ENCODE peak calls at places on chromosomes 5 and 9, in nine cellular contexts. One of them, this sample, is unnamed.

GRCh38 chr5:102759289-102759688 is 4.2 kb downstream of the PAM start:
- DNase-seq in occipital lobe: no peak
- DNase-seq in NCI-H748 treated with DMSO at 0.1 percent for 48 hours: no peak
- DNase-seq in fibroblast of the aortic adventitia: no peak
- DNase-seq in T-helper 1 cell: no peak
- DNase-seq in T-cell: no peak
- DNase-seq in activated naive CD4-positive, alpha-beta T cell treated with Interleukin-2 at 50 U/mL for 16 hours: no peak
- DNase-seq in endothelial cell of umbilical vein: no peak
- DNase-seq in amniotic stem cell: no peak
- DNase-seq in this sample: no peak

GRCh38 chr5:166907314-166907713 is 1384.1 kb upstream of the WWC1 start:
- DNase-seq in T-cell: no peak
- DNase-seq in T-helper 1 cell: no peak
- DNase-seq in fibroblast of the aortic adventitia: peak
- DNase-seq in endothelial cell of umbilical vein: no peak
- DNase-seq in NCI-H748 treated with DMSO at 0.1 percent for 48 hours: no peak
- DNase-seq in amniotic stem cell: no peak
- DNase-seq in occipital lobe: no peak
- DNase-seq in activated naive CD4-positive, alpha-beta T cell treated with Interleukin-2 at 50 U/mL for 16 hours: no peak
- DNase-seq in this sample: no peak

GRCh38 chr5:78467140-78467539 is 106.7 kb downstream of the SCAMP1 start:
- DNase-seq in amniotic stem cell: no peak
- DNase-seq in T-cell: no peak
- DNase-seq in endothelial cell of umbilical vein: no peak
- DNase-seq in fibroblast of the aortic adventitia: no peak
- DNase-seq in activated naive CD4-positive, alpha-beta T cell treated with Interleukin-2 at 50 U/mL for 16 hours: no peak
- DNase-seq in occipital lobe: no peak
- DNase-seq in T-helper 1 cell: no peak
- DNase-seq in NCI-H748 treated with DMSO at 0.1 percent for 48 hours: no peak
- DNase-seq in this sample: no peak

GRCh38 chr5:68249520-68249919 is 34.0 kb downstream of the PIK3R1 start:
- DNase-seq in activated naive CD4-positive, alpha-beta T cell treated with Interleukin-2 at 50 U/mL for 16 hours: no peak
- DNase-seq in fibroblast of the aortic adventitia: no peak
- DNase-seq in T-cell: no peak
- DNase-seq in endothelial cell of umbilical vein: no peak
- DNase-seq in T-helper 1 cell: no peak
- DNase-seq in NCI-H748 treated with DMSO at 0.1 percent for 48 hours: no peak
- DNase-seq in occipital lobe: no peak
- DNase-seq in amniotic stem cell: no peak
- DNase-seq in this sample: no peak

GRCh38 chr5:10936486-10936885 is 175.5 kb upstream of the DAP start:
- DNase-seq in fibroblast of the aortic adventitia: no peak
- DNase-seq in activated naive CD4-positive, alpha-beta T cell treated with Interleukin-2 at 50 U/mL for 16 hours: no peak
- DNase-seq in NCI-H748 treated with DMSO at 0.1 percent for 48 hours: no peak
- DNase-seq in T-cell: no peak
- DNase-seq in amniotic stem cell: no peak
- DNase-seq in endothelial cell of umbilical vein: no peak
- DNase-seq in T-helper 1 cell: no peak
- DNase-seq in occipital lobe: no peak
- DNase-seq in this sample: no peak

GRCh38 chr5:128534729-128535128 is 3.3 kb downstream of the FBN2 start:
- DNase-seq in T-helper 1 cell: no peak
- DNase-seq in NCI-H748 treated with DMSO at 0.1 percent for 48 hours: no peak
- DNase-seq in occipital lobe: no peak
- DNase-seq in T-cell: no peak
- DNase-seq in fibroblast of the aortic adventitia: no peak
- DNase-seq in amniotic stem cell: peak
- DNase-seq in endothelial cell of umbilical vein: no peak
- DNase-seq in activated naive CD4-positive, alpha-beta T cell treated with Interleukin-2 at 50 U/mL for 16 hours: no peak
- DNase-seq in this sample: no peak

GRCh38 chr9:77820293-77820954 is 172.3 kb upstream of the GNA14 start:
- DNase-seq in fibroblast of the aortic adventitia: peak
- DNase-seq in occipital lobe: no peak
- DNase-seq in T-cell: no peak
- DNase-seq in T-helper 1 cell: no peak
- DNase-seq in NCI-H748 treated with DMSO at 0.1 percent for 48 hours: no peak
- DNase-seq in amniotic stem cell: no peak
- DNase-seq in activated naive CD4-positive, alpha-beta T cell treated with Interleukin-2 at 50 U/mL for 16 hours: no peak
- DNase-seq in endothelial cell of umbilical vein: peak
- DNase-seq in this sample: no peak

GRCh38 chr5:45098483-45098882 is 289.7 kb downstream of the MRPS30 start:
- DNase-seq in occipital lobe: no peak
- DNase-seq in fibroblast of the aortic adventitia: no peak
- DNase-seq in endothelial cell of umbilical vein: no peak
- DNase-seq in T-cell: no peak
- DNase-seq in NCI-H748 treated with DMSO at 0.1 percent for 48 hours: no peak
- DNase-seq in activated naive CD4-positive, alpha-beta T cell treated with Interleukin-2 at 50 U/mL for 16 hours: no peak
- DNase-seq in T-helper 1 cell: no peak
- DNase-seq in amniotic stem cell: no peak
- DNase-seq in this sample: no peak

GRCh38 chr5:32325067-32325466 is 12.3 kb upstream of the MTMR12 start:
- DNase-seq in activated naive CD4-positive, alpha-beta T cell treated with Interleukin-2 at 50 U/mL for 16 hours: no peak
- DNase-seq in fibroblast of the aortic adventitia: peak
- DNase-seq in T-cell: no peak
- DNase-seq in T-helper 1 cell: no peak
- DNase-seq in endothelial cell of umbilical vein: no peak
- DNase-seq in occipital lobe: peak
- DNase-seq in NCI-H748 treated with DMSO at 0.1 percent for 48 hours: no peak
- DNase-seq in amniotic stem cell: no peak
- DNase-seq in this sample: no peak

GRCh38 chr5:132176543-132176945 is 51.1 kb downstream of the P4HA2 start:
- DNase-seq in occipital lobe: no peak
- DNase-seq in fibroblast of the aortic adventitia: no peak
- DNase-seq in T-helper 1 cell: no peak
- DNase-seq in activated naive CD4-positive, alpha-beta T cell treated with Interleukin-2 at 50 U/mL for 16 hours: no peak
- DNase-seq in amniotic stem cell: no peak
- DNase-seq in NCI-H748 treated with DMSO at 0.1 percent for 48 hours: no peak
- DNase-seq in T-cell: no peak
- DNase-seq in endothelial cell of umbilical vein: no peak
- DNase-seq in this sample: no peak

GRCh38 chr5:125696762-125697161 is 726.4 kb upstream of the GRAMD2B start:
- DNase-seq in occipital lobe: no peak
- DNase-seq in activated naive CD4-positive, alpha-beta T cell treated with Interleukin-2 at 50 U/mL for 16 hours: no peak
- DNase-seq in endothelial cell of umbilical vein: no peak
- DNase-seq in T-helper 1 cell: no peak
- DNase-seq in fibroblast of the aortic adventitia: peak
- DNase-seq in T-cell: no peak
- DNase-seq in NCI-H748 treated with DMSO at 0.1 percent for 48 hours: no peak
- DNase-seq in amniotic stem cell: peak
- DNase-seq in this sample: peak

GRCh38 chr9:117926031-117926655 is 221.9 kb downstream of the TLR4 start:
- DNase-seq in activated naive CD4-positive, alpha-beta T cell treated with Interleukin-2 at 50 U/mL for 16 hours: no peak
- DNase-seq in T-helper 1 cell: no peak
- DNase-seq in endothelial cell of umbilical vein: no peak
- DNase-seq in amniotic stem cell: no peak
- DNase-seq in fibroblast of the aortic adventitia: no peak
- DNase-seq in occipital lobe: no peak
- DNase-seq in NCI-H748 treated with DMSO at 0.1 percent for 48 hours: no peak
- DNase-seq in T-cell: no peak
- DNase-seq in this sample: no peak

GRCh38 chr9:124617477-124618141 is 110.4 kb upstream of the NR5A1 start:
- DNase-seq in endothelial cell of umbilical vein: peak
- DNase-seq in T-helper 1 cell: peak
- DNase-seq in amniotic stem cell: peak
- DNase-seq in NCI-H748 treated with DMSO at 0.1 percent for 48 hours: peak
- DNase-seq in fibroblast of the aortic adventitia: peak
- DNase-seq in T-cell: peak
- DNase-seq in occipital lobe: peak
- DNase-seq in activated naive CD4-positive, alpha-beta T cell treated with Interleukin-2 at 50 U/mL for 16 hours: peak
- DNase-seq in this sample: peak

GRCh38 chr5:57825026-57825683 is 342.5 kb upstream of the ACTBL2 start:
- DNase-seq in occipital lobe: no peak
- DNase-seq in endothelial cell of umbilical vein: peak
- DNase-seq in T-helper 1 cell: no peak
- DNase-seq in amniotic stem cell: peak
- DNase-seq in fibroblast of the aortic adventitia: peak
- DNase-seq in activated naive CD4-positive, alpha-beta T cell treated with Interleukin-2 at 50 U/mL for 16 hours: no peak
- DNase-seq in T-cell: no peak
- DNase-seq in NCI-H748 treated with DMSO at 0.1 percent for 48 hours: no peak
- DNase-seq in this sample: no peak

GRCh38 chr9:19127881-19128719 is 808 bp upstream of the PLIN2 start:
- DNase-seq in amniotic stem cell: no peak
- DNase-seq in activated naive CD4-positive, alpha-beta T cell treated with Interleukin-2 at 50 U/mL for 16 hours: peak
- DNase-seq in fibroblast of the aortic adventitia: peak
- DNase-seq in T-cell: peak
- DNase-seq in endothelial cell of umbilical vein: peak
- DNase-seq in occipital lobe: no peak
- DNase-seq in T-helper 1 cell: peak
- DNase-seq in NCI-H748 treated with DMSO at 0.1 percent for 48 hours: no peak
- DNase-seq in this sample: no peak

GRCh38 chr5:176173647-176174046 is 64.6 kb upstream of the SIMC1 start:
- DNase-seq in occipital lobe: no peak
- DNase-seq in NCI-H748 treated with DMSO at 0.1 percent for 48 hours: no peak
- DNase-seq in fibroblast of the aortic adventitia: no peak
- DNase-seq in endothelial cell of umbilical vein: no peak
- DNase-seq in activated naive CD4-positive, alpha-beta T cell treated with Interleukin-2 at 50 U/mL for 16 hours: no peak
- DNase-seq in T-cell: no peak
- DNase-seq in amniotic stem cell: no peak
- DNase-seq in T-helper 1 cell: no peak
- DNase-seq in this sample: no peak

GRCh38 chr5:65640240-65640639 is 15.4 kb downstream of the SHLD3 start:
- DNase-seq in occipital lobe: no peak
- DNase-seq in amniotic stem cell: no peak
- DNase-seq in fibroblast of the aortic adventitia: no peak
- DNase-seq in T-helper 1 cell: no peak
- DNase-seq in activated naive CD4-positive, alpha-beta T cell treated with Interleukin-2 at 50 U/mL for 16 hours: no peak
- DNase-seq in endothelial cell of umbilical vein: no peak
- DNase-seq in T-cell: no peak
- DNase-seq in NCI-H748 treated with DMSO at 0.1 percent for 48 hours: no peak
- DNase-seq in this sample: no peak

GRCh38 chr9:101317735-101318134 is 67.1 kb downstream of the BAAT start:
- DNase-seq in amniotic stem cell: no peak
- DNase-seq in T-cell: no peak
- DNase-seq in occipital lobe: no peak
- DNase-seq in T-helper 1 cell: no peak
- DNase-seq in fibroblast of the aortic adventitia: no peak
- DNase-seq in endothelial cell of umbilical vein: no peak
- DNase-seq in NCI-H748 treated with DMSO at 0.1 percent for 48 hours: no peak
- DNase-seq in activated naive CD4-positive, alpha-beta T cell treated with Interleukin-2 at 50 U/mL for 16 hours: no peak
- DNase-seq in this sample: no peak

GRCh38 chr9:111482656-111483418 is 1.3 kb downstream of the ECPAS start:
- DNase-seq in NCI-H748 treated with DMSO at 0.1 percent for 48 hours: peak
- DNase-seq in activated naive CD4-positive, alpha-beta T cell treated with Interleukin-2 at 50 U/mL for 16 hours: peak
- DNase-seq in occipital lobe: peak
- DNase-seq in fibroblast of the aortic adventitia: peak
- DNase-seq in endothelial cell of umbilical vein: peak
- DNase-seq in T-helper 1 cell: peak
- DNase-seq in T-cell: peak
- DNase-seq in amniotic stem cell: peak
- DNase-seq in this sample: peak

GRCh38 chr5:180495991-180496741 is 2.0 kb downstream of the CNOT6 start:
- DNase-seq in endothelial cell of umbilical vein: no peak
- DNase-seq in fibroblast of the aortic adventitia: no peak
- DNase-seq in occipital lobe: no peak
- DNase-seq in NCI-H748 treated with DMSO at 0.1 percent for 48 hours: no peak
- DNase-seq in activated naive CD4-positive, alpha-beta T cell treated with Interleukin-2 at 50 U/mL for 16 hours: no peak
- DNase-seq in T-helper 1 cell: no peak
- DNase-seq in T-cell: no peak
- DNase-seq in amniotic stem cell: no peak
- DNase-seq in this sample: no peak

GRCh38 chr5:113663879-113664278 is 150.4 kb downstream of the YTHDC2 start:
- DNase-seq in T-helper 1 cell: no peak
- DNase-seq in T-cell: no peak
- DNase-seq in fibroblast of the aortic adventitia: peak
- DNase-seq in NCI-H748 treated with DMSO at 0.1 percent for 48 hours: no peak
- DNase-seq in activated naive CD4-positive, alpha-beta T cell treated with Interleukin-2 at 50 U/mL for 16 hours: peak
- DNase-seq in endothelial cell of umbilical vein: peak
- DNase-seq in occipital lobe: no peak
- DNase-seq in amniotic stem cell: no peak
- DNase-seq in this sample: no peak

GRCh38 chr9:70588381-70588780 is 173.9 kb upstream of the KLF9 start:
- DNase-seq in occipital lobe: no peak
- DNase-seq in T-helper 1 cell: no peak
- DNase-seq in activated naive CD4-positive, alpha-beta T cell treated with Interleukin-2 at 50 U/mL for 16 hours: no peak
- DNase-seq in amniotic stem cell: no peak
- DNase-seq in T-cell: no peak
- DNase-seq in NCI-H748 treated with DMSO at 0.1 percent for 48 hours: no peak
- DNase-seq in endothelial cell of umbilical vein: no peak
- DNase-seq in fibroblast of the aortic adventitia: no peak
- DNase-seq in this sample: no peak

GRCh38 chr9:121895836-121896544 is 197.1 kb downstream of the TTLL11 start:
- DNase-seq in fibroblast of the aortic adventitia: peak
- DNase-seq in amniotic stem cell: no peak
- DNase-seq in T-cell: no peak
- DNase-seq in activated naive CD4-positive, alpha-beta T cell treated with Interleukin-2 at 50 U/mL for 16 hours: no peak
- DNase-seq in occipital lobe: peak
- DNase-seq in T-helper 1 cell: no peak
- DNase-seq in endothelial cell of umbilical vein: peak
- DNase-seq in NCI-H748 treated with DMSO at 0.1 percent for 48 hours: no peak
- DNase-seq in this sample: no peak

GRCh38 chr5:135219868-135220267 is 179.2 kb downstream of the MACROH2A1 start:
- DNase-seq in NCI-H748 treated with DMSO at 0.1 percent for 48 hours: no peak
- DNase-seq in fibroblast of the aortic adventitia: no peak
- DNase-seq in occipital lobe: no peak
- DNase-seq in amniotic stem cell: no peak
- DNase-seq in endothelial cell of umbilical vein: no peak
- DNase-seq in activated naive CD4-positive, alpha-beta T cell treated with Interleukin-2 at 50 U/mL for 16 hours: no peak
- DNase-seq in T-helper 1 cell: no peak
- DNase-seq in T-cell: no peak
- DNase-seq in this sample: no peak

GRCh38 chr5:142544946-142545652 is 140.8 kb downstream of the FGF1 start:
- DNase-seq in activated naive CD4-positive, alpha-beta T cell treated with Interleukin-2 at 50 U/mL for 16 hours: no peak
- DNase-seq in amniotic stem cell: no peak
- DNase-seq in endothelial cell of umbilical vein: no peak
- DNase-seq in T-helper 1 cell: no peak
- DNase-seq in T-cell: no peak
- DNase-seq in occipital lobe: no peak
- DNase-seq in fibroblast of the aortic adventitia: peak
- DNase-seq in NCI-H748 treated with DMSO at 0.1 percent for 48 hours: no peak
- DNase-seq in this sample: no peak

GRCh38 chr5:13664377-13664776 is 280.1 kb downstream of the DNAH5 start:
- DNase-seq in NCI-H748 treated with DMSO at 0.1 percent for 48 hours: no peak
- DNase-seq in fibroblast of the aortic adventitia: peak
- DNase-seq in endothelial cell of umbilical vein: peak
- DNase-seq in T-helper 1 cell: no peak
- DNase-seq in activated naive CD4-positive, alpha-beta T cell treated with Interleukin-2 at 50 U/mL for 16 hours: no peak
- DNase-seq in T-cell: no peak
- DNase-seq in occipital lobe: no peak
- DNase-seq in amniotic stem cell: peak
- DNase-seq in this sample: peak

GRCh38 chr5:53170748-53171349 is 61.3 kb upstream of the MOCS2 start:
- DNase-seq in amniotic stem cell: no peak
- DNase-seq in fibroblast of the aortic adventitia: peak
- DNase-seq in endothelial cell of umbilical vein: peak
- DNase-seq in occipital lobe: no peak
- DNase-seq in NCI-H748 treated with DMSO at 0.1 percent for 48 hours: peak
- DNase-seq in T-helper 1 cell: no peak
- DNase-seq in activated naive CD4-positive, alpha-beta T cell treated with Interleukin-2 at 50 U/mL for 16 hours: no peak
- DNase-seq in T-cell: no peak
- DNase-seq in this sample: no peak

GRCh38 chr5:168947212-168947868 is 353.6 kb downstream of the SLIT3 start:
- DNase-seq in T-cell: peak
- DNase-seq in fibroblast of the aortic adventitia: peak
- DNase-seq in activated naive CD4-positive, alpha-beta T cell treated with Interleukin-2 at 50 U/mL for 16 hours: peak
- DNase-seq in amniotic stem cell: no peak
- DNase-seq in NCI-H748 treated with DMSO at 0.1 percent for 48 hours: no peak
- DNase-seq in occipital lobe: peak
- DNase-seq in T-helper 1 cell: no peak
- DNase-seq in endothelial cell of umbilical vein: peak
- DNase-seq in this sample: no peak

GRCh38 chr5:115575167-115576070 is 26.9 kb downstream of the TICAM2 start:
- DNase-seq in endothelial cell of umbilical vein: peak
- DNase-seq in occipital lobe: no peak
- DNase-seq in activated naive CD4-positive, alpha-beta T cell treated with Interleukin-2 at 50 U/mL for 16 hours: no peak
- DNase-seq in T-cell: no peak
- DNase-seq in NCI-H748 treated with DMSO at 0.1 percent for 48 hours: no peak
- DNase-seq in amniotic stem cell: no peak
- DNase-seq in fibroblast of the aortic adventitia: peak
- DNase-seq in T-helper 1 cell: no peak
- DNase-seq in this sample: no peak

GRCh38 chr5:83401122-83401620 is 70.4 kb upstream of the VCAN start:
- DNase-seq in amniotic stem cell: no peak
- DNase-seq in T-cell: no peak
- DNase-seq in fibroblast of the aortic adventitia: peak
- DNase-seq in T-helper 1 cell: no peak
- DNase-seq in NCI-H748 treated with DMSO at 0.1 percent for 48 hours: no peak
- DNase-seq in occipital lobe: no peak
- DNase-seq in endothelial cell of umbilical vein: no peak
- DNase-seq in activated naive CD4-positive, alpha-beta T cell treated with Interleukin-2 at 50 U/mL for 16 hours: no peak
- DNase-seq in this sample: no peak